ENCODE peak calls at places on chromosomes 5 and 9, in five cellular contexts. B is stimulated activated CD8-positive, alpha-beta memory T cell treated with anti-CD3 and anti-CD28 coated beads, Interleukin-4, amount 100 ng/mL, for 24 hours; D is stimulated activated CD4-positive, alpha-beta T cell treated with anti-CD3 and anti-CD28 coated beads, Interleukin-12 subunit alpha, Interleukin-12 subunit beta, amount 100 ng/mL, for 48 hours; R is body of pancreas; N is NCI-H2171. P is an unnamed sample.

GRCh38 chr9:101738566-101739183 is at the start of gene GRIN3A:
- DNase-seq in B (no peak), D (no peak), R (peak; percentile 17), N (peak; percentile 31), P (no peak)

GRCh38 chr9:81308404-81308803 is 380.9 kb downstream of the TLE1 start:
- DNase-seq in B (no peak), D (no peak), R (no peak), N (no peak), P (no peak)

GRCh38 chr9:8725635-8726034 is 926.1 kb upstream of the DMAC1 start:
- DNase-seq in B (no peak), D (no peak), R (no peak), N (no peak), P (no peak)

GRCh38 chr9:129458663-129459549 is 162.0 kb downstream of the C9orf50 start:
- DNase-seq in B (no peak), D (peak; percentile 33), R (peak; percentile 90), N (peak; percentile 98), P (no peak)

GRCh38 chr9:73172811-73173210 is 21.1 kb downstream of the ANXA1 start:
- DNase-seq in B (no peak), D (no peak), R (no peak), N (no peak), P (no peak)

GRCh38 chr5:100827481-100827889 is 75.6 kb downstream of the ST8SIA4 start:
- DNase-seq in B (no peak), D (no peak), R (no peak), N (peak; percentile 6), P (no peak)

GRCh38 chr5:97383996-97384395 is 200.9 kb upstream of the RIOK2 start:
- DNase-seq in B (no peak), D (no peak), R (no peak), N (no peak), P (no peak)

GRCh38 chr9:137987244-137988030 is 109.9 kb downstream of the CACNA1B start:
- DNase-seq in B (no peak), D (no peak), R (no peak), N (no peak), P (no peak)

GRCh38 chr5:420632-421286 is 22.2 kb upstream of the EXOC3 start:
- DNase-seq in B (no peak), D (no peak), R (no peak), N (no peak), P (no peak)

GRCh38 chr5:139391570-139392323 is 2.0 kb upstream of the MZB1 start:
- DNase-seq in B (no peak), D (no peak), R (no peak), N (no peak), P (no peak)

GRCh38 chr5:92268343-92268742 is 885.2 kb upstream of the ARRDC3 start:
- DNase-seq in B (no peak), D (no peak), R (no peak), N (no peak), P (no peak)

GRCh38 chr9:133876144-133876543 is 116.0 kb downstream of the VAV2 start:
- DNase-seq in B (no peak), D (no peak), R (no peak), N (no peak), P (no peak)

GRCh38 chr9:12185856-12186255 is 507.3 kb upstream of the TYRP1 start:
- DNase-seq in B (no peak), D (no peak), R (no peak), N (no peak), P (no peak)

P was measured in GM12891.